ENCODE peak calls at places on chromosomes 12 and 14, in five cellular contexts. H is AG09319, G is endothelial cell, K is brain microvascular endothelial cell, E is fibroblast of mammary gland. F is an unnamed sample.

GRCh38 chr14:30874120-30874998 is at the start of gene COCH:
- DNase-seq in H (no peak), G (peak; percentile 52), K (no peak), E (no peak), F (peak; percentile 88)

GRCh38 chr12:66352197-66352596 is 49.9 kb downstream of the HELB start:
- DNase-seq in H (no peak), G (peak; percentile 49), K (peak; percentile 29), E (peak; percentile 17), F (no peak)

GRCh38 chr14:90541076-90541634 is 144.3 kb downstream of the CALM1 start:
- DNase-seq in H (no peak), G (no peak), K (no peak), E (no peak), F (no peak)

GRCh38 chr14:55599250-55599879 is 19.4 kb downstream of the KTN1 start:
- DNase-seq in H (no peak), G (no peak), K (no peak), E (no peak), F (no peak)

GRCh38 chr12:50567926-50568325 is 63.1 kb downstream of the DIP2B start:
- DNase-seq in H (no peak), G (no peak), K (no peak), E (peak; percentile 39), F (no peak)

GRCh38 chr14:28759056-28759657 is 7.4 kb upstream of the FOXG1 start:
- DNase-seq in H (no peak), G (no peak), K (no peak), E (no peak), F (no peak)

GRCh38 chr14:67285876-67286452 is 44.7 kb downstream of the PALS1 start:
- DNase-seq in H (peak; percentile 23), G (no peak), K (no peak), E (peak; percentile 61), F (peak; percentile 33)

GRCh38 chr14:105910426-105910825 is 384.0 kb downstream of the TMEM121 start:
- DNase-seq in H (no peak), G (no peak), K (no peak), E (no peak), F (no peak)

GRCh38 chr12:128259556-128260070 is 7.4 kb upstream of the TMEM132C start:
- DNase-seq in H (no peak), G (no peak), K (peak; percentile 11), E (peak; percentile 21), F (peak; percentile 24)

GRCh38 chr14:64856528-64857445 is 22.9 kb downstream of the SPTB start:
- DNase-seq in H (no peak), G (no peak), K (no peak), E (no peak), F (no peak)

GRCh38 chr12:49903700-49904423 is at the start of gene FAIM2:
- DNase-seq in H (peak; percentile 70), G (no peak), K (peak; percentile 12), E (peak; percentile 69), F (peak; percentile 55)

GRCh38 chr12:110743571-110744093 is 941 bp upstream of the PPP1CC start:
- DNase-seq in H (no peak), G (no peak), K (no peak), E (peak; percentile 34), F (no peak)

GRCh38 chr14:35229084-35229483 is 63.1 kb upstream of the PSMA6 start:
- DNase-seq in H (no peak), G (no peak), K (no peak), E (no peak), F (no peak)

GRCh38 chr14:92473261-92473946 is 40.2 kb upstream of the RIN3 start:
- DNase-seq in H (peak; percentile 70), G (no peak), K (peak; percentile 60), E (peak; percentile 97), F (no peak)

GRCh38 chr12:75389061-75389460 is 1.8 kb upstream of the GLIPR1L2 start:
- DNase-seq in H (no peak), G (no peak), K (peak; percentile 34), E (peak; percentile 62), F (no peak)

GRCh38 chr12:99257672-99258071 is 389.9 kb upstream of the GARIN6 start:
- DNase-seq in H (no peak), G (no peak), K (no peak), E (no peak), F (no peak)

GRCh38 chr12:99249543-99249942 is 398.0 kb upstream of the GARIN6 start:
- DNase-seq in H (no peak), G (no peak), K (no peak), E (no peak), F (no peak)

GRCh38 chr12:99250091-99250490 is 397.5 kb upstream of the GARIN6 start:
- DNase-seq in H (no peak), G (no peak), K (no peak), E (no peak), F (no peak)

GRCh38 chr12:99253068-99253467 is 394.5 kb upstream of the GARIN6 start:
- DNase-seq in H (no peak), G (no peak), K (no peak), E (no peak), F (no peak)
- TF ChIP-seq CTCF in H (no peak), G (no peak), K (peak; percentile 34), E (no peak), F (peak; percentile 4)

GRCh38 chr14:100669011-100669412 is 57.7 kb upstream of the DLK1 start:
- DNase-seq in H (no peak), G (no peak), K (no peak), E (no peak), F (no peak)

GRCh38 chr14:100669468-100669867 is 57.2 kb upstream of the DLK1 start:
- DNase-seq in H (no peak), G (no peak), K (no peak), E (no peak), F (no peak)

GRCh38 chr14:100671386-100671901 is 55.2 kb upstream of the DLK1 start:
- DNase-seq in H (no peak), G (no peak), K (no peak), E (no peak), F (no peak)

GRCh38 chr14:100671906-100672305 is 54.8 kb upstream of the DLK1 start:
- DNase-seq in H (no peak), G (no peak), K (no peak), E (no peak), F (no peak)

DNA sequence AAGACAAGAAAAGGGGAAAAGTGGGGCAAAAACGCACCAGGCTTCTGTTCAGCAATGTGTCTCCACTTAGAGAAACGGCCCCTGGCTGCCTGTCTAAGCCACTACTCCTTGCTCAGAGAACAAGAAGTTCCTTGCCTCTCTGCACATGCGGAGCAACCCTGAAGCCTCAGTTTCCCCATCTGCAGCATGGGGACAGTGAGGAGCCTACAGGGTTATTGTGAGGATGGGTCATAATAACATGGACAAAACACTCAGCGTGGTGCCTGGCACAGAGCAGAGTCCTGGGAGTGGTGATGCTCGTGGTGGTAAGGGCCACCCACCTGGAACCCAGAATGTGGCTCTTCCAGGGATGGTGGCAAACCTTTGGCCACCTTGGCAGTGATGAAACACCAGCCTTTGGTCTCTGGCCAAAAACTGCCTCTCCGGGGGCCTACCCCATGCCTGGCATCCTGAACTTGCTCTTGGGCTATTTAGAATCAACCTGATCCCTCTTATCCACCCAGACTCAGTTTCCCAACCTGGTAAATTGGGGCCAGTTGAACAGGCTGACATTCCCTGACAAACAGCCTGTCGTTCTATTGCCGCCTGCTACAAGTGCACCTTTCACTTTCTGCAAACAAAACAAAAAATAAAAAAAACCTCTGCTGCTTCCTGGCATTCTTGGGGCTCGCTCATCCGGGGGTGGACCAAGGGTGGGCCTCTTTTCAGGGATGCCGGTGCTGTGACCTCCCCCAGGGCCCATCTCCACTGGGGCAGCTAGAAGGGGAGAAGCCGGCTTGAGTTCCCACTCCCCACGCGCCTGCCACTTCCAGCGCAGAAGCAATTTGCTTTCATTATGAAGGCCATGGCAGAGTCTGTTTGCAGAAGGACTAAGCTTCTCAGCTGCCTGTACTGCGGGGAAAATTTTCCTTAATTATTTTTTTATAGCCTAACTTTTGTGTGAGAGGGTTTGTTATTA is 56.4 kb upstream of the DLK1 start:
- DNase-seq in H (no peak), G (no peak), K (no peak), E (no peak), F (no peak)
- TF ChIP-seq CTCF in H (no peak), G (no peak), K (no peak), E (no peak), F (no peak)

DNA sequence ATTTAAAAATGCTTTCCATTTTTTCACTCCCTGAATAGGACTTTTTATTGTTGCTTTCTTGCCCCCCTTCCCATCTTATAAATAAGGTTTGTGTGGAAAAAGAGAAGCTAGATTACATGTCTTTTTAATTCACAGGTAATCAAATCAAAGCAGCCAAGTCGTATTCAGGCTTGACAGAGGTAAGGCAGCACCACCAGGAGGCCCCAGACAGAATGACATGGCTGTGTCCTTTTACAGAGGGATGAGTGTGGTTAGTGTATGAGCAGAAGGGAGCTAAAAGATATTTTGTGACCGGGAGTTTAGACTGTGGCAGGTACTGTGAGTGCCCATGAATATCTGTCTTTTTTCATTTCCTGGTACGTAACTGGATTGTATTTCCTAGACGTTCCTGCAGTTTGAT is 596.1 kb downstream of the ETNK1 start:
- DNase-seq in H (no peak), G (peak; percentile 13), K (no peak), E (peak; percentile 5), F (no peak)
- TF ChIP-seq CTCF in H (no peak), G (no peak), K (peak; percentile 73), E (peak; percentile 33), F (no peak)

GRCh38 chr12:121578230-121579189 is 2.3 kb downstream of the KDM2B start:
- DNase-seq in H (no peak), G (peak; percentile 46), K (no peak), E (no peak), F (peak; percentile 56)
- TF ChIP-seq CTCF in H (no peak), G (no peak), K (no peak), E (no peak), F (peak; percentile 36)

DNA sequence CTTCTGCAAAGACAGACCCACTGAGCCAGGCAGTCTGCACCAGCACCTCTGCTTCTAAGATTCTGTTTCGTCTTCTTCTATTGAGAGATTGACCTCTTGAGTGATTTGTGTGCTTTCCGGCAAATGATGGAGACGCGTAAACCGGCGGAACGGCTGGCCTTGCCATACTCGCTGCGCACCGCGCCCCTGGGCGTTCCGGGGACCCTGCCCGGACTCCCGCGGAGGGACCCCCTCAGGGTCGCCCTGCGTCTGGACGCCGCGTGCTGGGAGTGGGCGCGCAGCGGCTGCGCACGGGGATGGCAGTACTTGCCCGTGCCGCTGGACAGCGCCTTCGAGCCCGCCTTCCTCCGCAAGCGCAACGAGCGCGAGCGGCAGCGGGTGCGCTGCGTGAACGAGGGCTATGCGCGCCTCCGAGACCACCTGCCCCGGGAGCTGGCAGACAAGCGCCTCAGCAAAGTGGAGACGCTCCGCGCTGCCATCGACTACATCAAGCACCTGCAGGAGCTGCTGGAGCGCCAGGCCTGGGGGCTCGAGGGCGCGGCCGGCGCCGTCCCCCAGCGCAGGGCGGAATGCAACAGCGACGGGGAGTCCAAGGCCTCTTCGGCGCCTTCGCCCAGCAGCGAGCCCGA is 703 bp downstream of the ASCL4 start:
- DNase-seq in H (no peak), G (peak; percentile 64), K (no peak), E (no peak), F (no peak)
- TF ChIP-seq CTCF in H (no peak), G (no peak), K (no peak), E (no peak), F (no peak)

GRCh38 chr12:47547077-47547476 is 158.8 kb downstream of the RPAP3 start:
- DNase-seq in H (no peak), G (peak; percentile 11), K (peak; percentile 56), E (peak; percentile 66), F (no peak)
- TF ChIP-seq CTCF in H (peak; percentile 55), G (no peak), K (peak; percentile 76), E (peak; percentile 66), F (no peak)

GRCh38 chr12:125373375-125373774 is 308.1 kb downstream of the AACS start:
- DNase-seq in H (no peak), G (no peak), K (no peak), E (no peak), F (no peak)
- TF ChIP-seq CTCF in H (no peak), G (no peak), K (no peak), E (no peak), F (no peak)

F was measured in GM13976.